ENCODE peak calls at places on chromosomes 6 and 20, in five cellular contexts. W is IMR-90, Z is A549, S is heart left ventricle, F is sigmoid colon. H is an unnamed sample.

GRCh38 chr6:38443750-38444149 is 196.0 kb downstream of the BTBD9 start:
- DNase-seq in Z (no peak), W (no peak), F (no peak), S (no peak), H (no peak)

GRCh38 chr20:9903048-9903651 is 64.3 kb upstream of the PAK5 start:
- DNase-seq in F (no peak), Z (peak), S (no peak), W (no peak), H (no peak)

GRCh38 chr20:11907621-11908020 is 10.1 kb upstream of the BTBD3 start:
- DNase-seq in W (peak), F (no peak), S (no peak), Z (no peak), H (no peak)

GRCh38 chr6:164817662-164818061 is 491.7 kb downstream of the C6orf118 start:
- DNase-seq in W (no peak), Z (no peak), S (no peak), F (no peak), H (no peak)

GRCh38 chr6:132096245-132096644 is 145.1 kb upstream of the CCN2 start:
- DNase-seq in Z (no peak), F (no peak), S (no peak), W (no peak), H (no peak)

GRCh38 chr6:161536141-161536735 is 262.4 kb upstream of the AGPAT4 start:
- DNase-seq in S (no peak), Z (no peak), F (no peak), W (no peak), H (no peak)

GRCh38 chr20:19726126-19726525 is 31.9 kb upstream of the RIN2 start:
- DNase-seq in S (no peak), W (peak), F (no peak), Z (no peak), H (peak)

GRCh38 chr20:57265649-57266250 is 691 bp downstream of the BMP7 start:
- DNase-seq in Z (no peak), W (no peak), F (no peak), S (no peak), H (no peak)

GRCh38 chr6:139370047-139370706 is 4.3 kb downstream of the CITED2 start:
- DNase-seq in W (peak), S (no peak), F (no peak), Z (no peak), H (no peak)
- TF ChIP-seq POLR2A in W (peak), S (no peak), F (no peak), Z (no peak), H (no peak)

GRCh38 chr6:11778042-11778441 is 561 bp downstream of the ADTRP start:
- DNase-seq in W (no peak), F (no peak), S (no peak), Z (no peak), H (no peak)

GRCh38 chr6:11779308-11780096 is 899 bp upstream of the ADTRP start:
- DNase-seq in S (no peak), F (no peak), W (no peak), Z (no peak), H (no peak)

GRCh38 chr6:11775791-11776409 is 2.7 kb downstream of the ADTRP start:
- DNase-seq in S (no peak), W (no peak), Z (no peak), F (no peak), H (no peak)

GRCh38 chr6:11780097-11780428 is 1.5 kb upstream of the ADTRP start:
- DNase-seq in Z (no peak), S (no peak), F (no peak), W (no peak), H (no peak)

DNA sequence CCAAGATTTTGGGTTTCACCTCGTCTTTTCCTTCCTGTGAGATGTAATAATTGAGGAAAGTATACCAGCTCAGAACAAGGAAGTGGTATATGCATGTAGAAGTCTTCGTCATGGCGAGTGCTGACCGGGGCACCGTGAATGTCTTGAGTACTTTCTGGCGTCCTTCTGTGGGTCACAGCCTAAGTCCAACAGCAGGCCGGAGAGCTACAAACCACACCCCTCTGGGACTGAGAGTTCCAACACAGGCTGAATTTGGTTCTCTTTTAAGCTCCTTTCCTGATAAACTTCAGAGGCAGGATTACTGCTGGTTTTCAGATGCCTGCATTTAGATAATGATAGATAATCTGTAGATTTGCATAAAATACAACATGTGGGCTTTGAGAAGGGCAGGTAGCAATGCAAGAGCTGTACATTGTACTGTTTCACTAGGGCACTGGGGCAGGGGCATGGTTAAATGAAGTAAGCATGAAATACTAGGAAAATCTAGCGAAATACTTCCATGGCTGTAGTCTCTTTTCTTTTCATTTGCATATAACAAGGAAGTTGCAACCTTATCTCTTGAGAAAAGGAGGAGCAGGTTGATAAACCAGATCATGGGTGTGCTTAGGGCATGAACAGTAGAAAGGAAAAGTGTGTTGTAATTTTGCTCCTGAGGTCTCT is at the start of gene ADTRP:
- DNase-seq in F (no peak), W (no peak), Z (no peak), S (no peak), H (no peak)
- TF ChIP-seq POLR2A in F (no peak), W (no peak), Z (no peak), S (no peak), H (no peak)

DNA sequence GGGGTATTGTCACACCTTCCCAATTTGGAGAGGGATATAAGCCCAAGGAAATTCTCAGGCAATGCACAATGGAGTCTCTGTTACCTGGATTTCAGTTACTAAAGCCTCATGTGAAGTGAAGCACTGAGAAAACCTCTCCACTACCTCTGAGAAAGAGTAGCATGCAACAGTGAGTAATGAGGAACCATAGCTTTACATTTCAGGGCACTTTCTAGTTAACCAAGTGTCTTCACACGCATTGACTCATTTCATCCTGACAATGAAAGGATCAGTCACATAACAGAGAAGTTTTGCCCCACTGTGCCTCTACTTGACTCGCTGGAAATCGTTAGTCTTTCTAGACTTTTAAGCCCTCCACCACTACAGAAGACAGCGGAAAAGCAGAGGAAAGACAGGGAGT is 86.2 kb upstream of the ARID1B start:
- DNase-seq in W (no peak), S (no peak), F (no peak), Z (no peak), H (no peak)
- TF ChIP-seq POLR2A in W (no peak), S (no peak), F (no peak), Z (no peak), H (no peak)

GRCh38 chr20:32358883-32359632 is 927 bp downstream of the ASXL1 start:
- DNase-seq in S (peak), F (peak), W (peak), Z (peak), H (no peak)
- TF ChIP-seq POLR2A in S (no peak), F (peak), W (peak), Z (peak), H (peak)